ENCODE peak calls at places on chromosomes 6 and 20, in five cellular contexts. U is HL-60, H is GM23338, V is aorta, B is Panc1. A is an unnamed sample.

GRCh38 chr20:46031701-46032254 is 2.8 kb downstream of the SLC12A5 start:
- DNase-seq in U (no peak), H (peak; percentile 91), V (no peak), B (no peak), A (peak; percentile 79)

GRCh38 chr6:72911463-72912153 is 289.7 kb downstream of the KCNQ5 start:
- DNase-seq in U (peak; percentile 85), H (no peak), V (no peak), B (no peak), A (no peak)

GRCh38 chr6:18207438-18207837 is 52.2 kb downstream of the KDM1B start:
- DNase-seq in U (no peak), H (no peak), V (no peak), B (no peak), A (no peak)

GRCh38 chr20:45913105-45913504 is 1.1 kb upstream of the PLTP start:
- DNase-seq in U (no peak), H (no peak), V (no peak), B (no peak), A (no peak)

GRCh38 chr20:60202046-60202445 is 243.8 kb downstream of the CDH26 start:
- DNase-seq in U (no peak), H (no peak), V (no peak), B (no peak), A (peak; percentile 73)

GRCh38 chr6:90393232-90393884 is 96.7 kb upstream of the BACH2 start:
- DNase-seq in U (peak; percentile 66), H (peak; percentile 88), V (no peak), B (no peak), A (no peak)

GRCh38 chr20:23357767-23358562 is 4.0 kb upstream of the GZF1 start:
- DNase-seq in U (peak; percentile 100), H (peak; percentile 100), V (peak; percentile 100), B (peak; percentile 97), A (peak; percentile 100)

GRCh38 chr6:170143401-170144150 is 147.3 kb downstream of the DLL1 start:
- DNase-seq in U (no peak), H (no peak), V (peak; percentile 51), B (no peak), A (peak; percentile 22)

GRCh38 chr20:40489886-40490285 is 199.2 kb downstream of the MAFB start:
- DNase-seq in U (no peak), H (no peak), V (no peak), B (no peak), A (no peak)

GRCh38 chr20:34861386-34862084 is 11.1 kb downstream of the GGT7 start:
- DNase-seq in U (peak; percentile 25), H (no peak), V (no peak), B (no peak), A (peak; percentile 87)

GRCh38 chr6:28757429-28758045 is 166.2 kb downstream of the TRIM27 start:
- DNase-seq in U (no peak), H (peak; percentile 69), V (no peak), B (peak; percentile 85), A (no peak)

GRCh38 chr6:6395581-6396197 is 75.2 kb upstream of the F13A1 start:
- DNase-seq in U (peak; percentile 81), H (no peak), V (no peak), B (no peak), A (no peak)

GRCh38 chr20:7416382-7416781 is 523.9 kb downstream of the HAO1 start:
- DNase-seq in U (no peak), H (no peak), V (no peak), B (no peak), A (no peak)

GRCh38 chr6:14977747-14978382 is 268.0 kb upstream of the JARID2 start:
- DNase-seq in U (no peak), H (no peak), V (no peak), B (no peak), A (no peak)

GRCh38 chr6:28683945-28684538 is 158.4 kb downstream of the GPX5 start:
- DNase-seq in U (peak; percentile 25), H (peak; percentile 78), V (no peak), B (peak; percentile 18), A (no peak)

GRCh38 chr6:138104618-138105213 is 2.5 kb downstream of the PERP start:
- DNase-seq in U (no peak), H (no peak), V (no peak), B (no peak), A (no peak)

GRCh38 chr6:138101946-138102731 is 5.1 kb downstream of the PERP start:
- DNase-seq in U (no peak), H (no peak), V (no peak), B (no peak), A (no peak)

GRCh38 chr6:138105880-138106664 is 1.1 kb downstream of the PERP start:
- DNase-seq in U (no peak), H (peak; percentile 75), V (no peak), B (no peak), A (no peak)

GRCh38 chr6:138105446-138105845 is 1.8 kb downstream of the PERP start:
- DNase-seq in U (no peak), H (peak; percentile 11), V (no peak), B (no peak), A (peak; percentile 74)

DNA sequence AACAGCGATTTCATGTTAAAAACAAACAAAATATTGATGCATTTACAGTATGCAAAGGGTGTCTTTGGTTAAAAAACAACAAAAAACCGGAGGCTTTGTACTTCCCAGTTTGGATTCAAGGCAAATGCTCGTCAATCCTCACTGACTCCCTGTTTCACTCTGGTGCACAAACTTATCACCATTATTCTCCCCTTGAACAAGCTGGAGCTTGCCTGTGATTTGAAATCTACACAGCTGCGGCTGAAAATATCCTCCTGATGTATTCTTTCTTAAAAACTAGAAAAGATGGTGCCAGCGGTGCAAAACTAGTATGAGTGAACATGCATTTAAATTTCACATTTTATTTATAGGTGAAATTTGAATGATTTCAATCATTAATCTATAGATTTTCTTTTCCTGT is 3.3 kb downstream of the PERP start:
- DNase-seq in U (no peak), H (no peak), V (no peak), B (no peak), A (no peak)
- H3K27me3 ChIP-seq in U (peaks cover 40% of the 10 kb centered on the region), H (peaks cover 14% of the 10 kb centered on the region), V (no peaks in the 10 kb centered on the region), B (no peaks in the 10 kb centered on the region), A (no peaks in the 10 kb centered on the region)

DNA sequence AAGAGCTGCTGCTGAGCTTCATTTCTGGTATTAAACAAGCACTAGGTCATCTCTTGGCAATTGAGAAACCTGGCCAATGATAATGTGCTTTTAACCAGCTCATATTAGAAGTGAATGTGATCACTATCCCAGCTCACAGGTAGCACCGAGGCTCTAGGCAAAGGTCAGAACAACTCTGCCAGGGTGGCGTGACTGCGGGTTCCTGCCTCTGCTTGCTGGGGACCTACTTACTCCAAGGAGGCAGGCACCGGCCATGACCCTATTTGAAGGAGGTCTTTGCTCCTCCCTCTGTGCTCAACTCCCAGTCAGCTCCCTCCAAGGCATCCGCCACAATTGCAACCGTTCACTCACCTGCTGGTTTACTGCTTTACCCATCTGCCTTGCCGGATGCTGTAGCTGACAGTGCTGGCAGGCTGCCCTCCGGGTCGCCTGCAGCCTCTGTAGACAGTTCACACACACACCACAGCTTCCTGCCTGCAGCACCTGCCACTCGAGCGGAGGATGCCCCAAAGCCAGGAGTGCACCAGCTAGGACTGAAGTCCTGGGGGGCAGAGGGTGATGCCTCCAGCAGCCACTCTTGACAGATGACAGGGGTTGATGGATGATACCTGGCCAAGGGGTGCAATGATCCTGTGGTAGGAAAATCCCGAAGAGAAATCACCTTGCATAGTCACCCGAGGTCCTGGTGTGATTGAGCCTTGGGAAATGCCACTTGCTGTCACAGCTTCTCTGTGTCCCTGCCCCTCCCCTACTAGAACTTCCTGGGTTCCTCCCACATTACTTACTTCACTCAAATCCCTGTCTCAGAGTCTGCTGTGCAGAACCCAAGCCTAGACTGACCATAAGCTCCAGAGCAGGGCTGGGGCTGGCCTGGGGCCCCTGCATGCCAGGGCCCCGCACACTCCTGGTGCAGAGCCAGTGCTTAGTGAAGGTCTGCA is 8.8 kb upstream of the VSX1 start:
- DNase-seq in U (no peak), H (no peak), V (peak; percentile 69), B (no peak), A (peak; percentile 39)
- H3K27me3 ChIP-seq in U (peaks cover 19% of the 10 kb centered on the region), H (peaks cover 24% of the 10 kb centered on the region), V (no peaks in the 10 kb centered on the region), B (no peaks in the 10 kb centered on the region), A (peaks cover 43% of the 10 kb centered on the region)

DNA sequence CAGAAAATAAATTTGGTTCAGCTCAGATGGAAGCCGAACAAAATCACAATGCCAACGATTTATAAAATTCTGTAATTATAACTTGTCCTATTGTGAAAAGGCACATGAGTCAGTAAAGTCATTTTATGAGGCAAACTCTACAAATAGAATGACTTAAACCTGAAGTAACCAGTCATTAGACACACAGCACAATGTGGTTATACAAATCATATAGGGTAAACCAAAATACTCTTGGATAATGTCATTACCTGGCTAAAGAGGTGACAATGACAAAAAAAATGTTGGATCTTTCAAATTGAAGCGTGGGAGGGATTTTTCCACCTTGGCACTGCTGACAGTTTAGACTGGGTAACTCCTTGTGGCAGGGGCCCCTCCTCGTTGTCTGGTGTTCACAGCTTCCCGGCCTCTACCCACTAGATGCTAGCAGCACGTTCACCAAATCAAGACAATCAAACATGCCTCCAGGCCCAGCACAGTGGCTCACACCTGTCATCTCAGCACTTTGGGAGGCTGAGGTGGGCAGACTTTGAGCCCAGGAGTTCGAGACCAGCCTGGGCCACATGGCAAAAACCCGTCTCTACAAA is 5.0 kb downstream of the ANKRD60 start:
- DNase-seq in U (no peak), H (no peak), V (no peak), B (no peak), A (no peak)
- H3K27me3 ChIP-seq in U (peaks cover 41% of the 10 kb centered on the region), H (peaks cover 16% of the 10 kb centered on the region), V (no peaks in the 10 kb centered on the region), B (peaks cover 3% of the 10 kb centered on the region), A (peaks cover 50% of the 10 kb centered on the region)

GRCh38 chr6:41416165-41416837 is 80.9 kb downstream of the NCR2 start:
- DNase-seq in U (no peak), H (peak; percentile 51), V (no peak), B (no peak), A (no peak)
- H3K27me3 ChIP-seq in U (peaks cover 33% of the 10 kb centered on the region), H (peaks cover 100% of the 10 kb centered on the region), V (no peaks in the 10 kb centered on the region), B (peaks cover 22% of the 10 kb centered on the region), A (peaks cover 38% of the 10 kb centered on the region)

GRCh38 chr20:63574829-63575720 is 1.0 kb upstream of the HELZ2 start:
- DNase-seq in U (no peak), H (no peak), V (peak; percentile 74), B (no peak), A (no peak)

GRCh38 chr20:63572788-63573738 is 976 bp downstream of the HELZ2 start:
- DNase-seq in U (no peak), H (peak; percentile 47), V (no peak), B (no peak), A (no peak)

GRCh38 chr20:63573739-63574131 is 304 bp downstream of the HELZ2 start:
- DNase-seq in U (no peak), H (no peak), V (no peak), B (no peak), A (no peak)

GRCh38 chr20:63576311-63576710 is 2.3 kb upstream of the HELZ2 start:
- DNase-seq in U (no peak), H (no peak), V (no peak), B (no peak), A (no peak)

GRCh38 chr20:63574156-63574828 is at the start of gene HELZ2:
- DNase-seq in U (peak; percentile 45), H (peak; percentile 84), V (peak; percentile 92), B (no peak), A (no peak)
- H3K27me3 ChIP-seq in U (peaks cover 60% of the 10 kb centered on the region), H (no peaks in the 10 kb centered on the region), V (no peaks in the 10 kb centered on the region), B (no peaks in the 10 kb centered on the region), A (no peaks in the 10 kb centered on the region)